ENCODE peak calls at places on chromosomes 6 and 20, in eight cellular contexts. T is CD4-positive, alpha-beta T cell; Q is AML-193; S is type B pancreatic cell; C is osteocyte; L is C1 segment of cervical spinal cord; R is prostate gland; B is SIG-M5. U is an unnamed sample.

GRCh38 chr6:122322824-122323223 is 76.6 kb upstream of the HSF2 start:
- DNase-seq in T (no peak), Q (peak; percentile 37), S (no peak), C (no peak), L (no peak), R (no peak), B (no peak), U (no peak)

GRCh38 chr6:73580247-73581149 is 59.7 kb upstream of the EEF1A1 start:
- DNase-seq in T (peak; percentile 68), Q (no peak), S (peak; percentile 81), C (peak; percentile 97), L (peak; percentile 88), R (peak; percentile 61), B (peak; percentile 37), U (peak; percentile 81)

GRCh38 chr6:43938178-43939101 is 168.4 kb downstream of the VEGFA start:
- DNase-seq in T (no peak), Q (no peak), S (peak; percentile 39), C (peak; percentile 80), L (no peak), R (no peak), B (no peak), U (no peak)

GRCh38 chr6:167748458-167749379 is 78.0 kb upstream of the AFDN start:
- DNase-seq in T (no peak), Q (no peak), S (peak; percentile 66), C (no peak), L (no peak), R (no peak), B (no peak), U (no peak)

GRCh38 chr20:54668271-54669053 is 193.1 kb downstream of the DOK5 start:
- DNase-seq in T (peak; percentile 1), Q (no peak), S (no peak), C (no peak), L (no peak), R (no peak), B (no peak), U (no peak)

GRCh38 chr20:49361872-49362663 is 84.2 kb upstream of the ZNFX1 start:
- DNase-seq in T (no peak), Q (no peak), S (no peak), C (no peak), L (no peak), R (no peak), B (no peak), U (no peak)

GRCh38 chr20:5608448-5609161 is 141.6 kb upstream of the SHLD1 start:
- DNase-seq in T (no peak), Q (peak; percentile 63), S (no peak), C (no peak), L (no peak), R (no peak), B (no peak), U (no peak)

GRCh38 chr6:44051516-44051915 is 75.7 kb downstream of the MRPL14 start:
- DNase-seq in T (no peak), Q (no peak), S (no peak), C (no peak), L (no peak), R (no peak), B (no peak), U (no peak)

GRCh38 chr20:43916875-43917371 is 2.3 kb downstream of the TOX2 start:
- DNase-seq in T (no peak), Q (no peak), S (no peak), C (no peak), L (no peak), R (no peak), B (no peak), U (no peak)

GRCh38 chr6:159042003-159042823 is 2.6 kb downstream of the TAGAP start:
- DNase-seq in T (peak; percentile 66), Q (peak; percentile 94), S (no peak), C (no peak), L (peak; percentile 11), R (peak; percentile 68), B (peak; percentile 45), U (no peak)

GRCh38 chr6:124962617-124963415 is 579 bp downstream of the RNF217 start:
- DNase-seq in T (no peak), Q (no peak), S (no peak), C (no peak), L (no peak), R (peak; percentile 41), B (no peak), U (peak; percentile 29)

GRCh38 chr20:59165794-59166709 is 2.4 kb downstream of the ZNF831 start:
- DNase-seq in T (no peak), Q (no peak), S (no peak), C (no peak), L (no peak), R (no peak), B (no peak), U (no peak)

GRCh38 chr6:82775989-82776388 is 289.7 kb downstream of the UBE3D start:
- DNase-seq in T (no peak), Q (no peak), S (no peak), C (no peak), L (no peak), R (no peak), B (no peak), U (no peak)

GRCh38 chr20:57289401-57290177 is 23.1 kb upstream of the BMP7 start:
- DNase-seq in T (no peak), Q (no peak), S (no peak), C (no peak), L (no peak), R (no peak), B (no peak), U (peak; percentile 82)

GRCh38 chr20:825710-826421 is 7.6 kb upstream of the FAM110A start:
- DNase-seq in T (no peak), Q (no peak), S (peak; percentile 42), C (no peak), L (no peak), R (no peak), B (no peak), U (no peak)

GRCh38 chr6:13432526-13433218 is 54.7 kb downstream of the GFOD1 start:
- DNase-seq in T (no peak), Q (no peak), S (no peak), C (no peak), L (no peak), R (no peak), B (no peak), U (no peak)

GRCh38 chr6:100001915-100002388 is 7.9 kb upstream of the MCHR2 start:
- DNase-seq in T (peak; percentile 13), Q (peak; percentile 62), S (no peak), C (no peak), L (no peak), R (peak; percentile 16), B (no peak), U (peak; percentile 13)

GRCh38 chr6:135225911-135226310 is 44.8 kb downstream of the MYB start:
- DNase-seq in T (no peak), Q (no peak), S (no peak), C (no peak), L (no peak), R (no peak), B (no peak), U (no peak)

GRCh38 chr6:163930012-163930411 is 515.5 kb downstream of the QKI start:
- DNase-seq in T (no peak), Q (no peak), S (no peak), C (no peak), L (no peak), R (no peak), B (no peak), U (no peak)

GRCh38 chr20:51360451-51361230 is 181.9 kb downstream of the NFATC2 start:
- DNase-seq in T (no peak), Q (no peak), S (no peak), C (no peak), L (no peak), R (no peak), B (no peak), U (no peak)

GRCh38 chr20:57308451-57309410 is 20.9 kb upstream of the SPO11 start:
- DNase-seq in T (no peak), Q (no peak), S (no peak), C (no peak), L (no peak), R (no peak), B (no peak), U (no peak)

GRCh38 chr20:47785321-47785899 is at the start of gene SULF2:
- DNase-seq in T (no peak), Q (no peak), S (no peak), C (no peak), L (no peak), R (no peak), B (no peak), U (no peak)

GRCh38 chr6:16322666-16323312 is 84.4 kb downstream of the GMPR start:
- DNase-seq in T (peak; percentile 77), Q (no peak), S (no peak), C (no peak), L (peak; percentile 74), R (peak; percentile 21), B (peak; percentile 40), U (no peak)

GRCh38 chr6:47044418-47044817 is 2.3 kb upstream of the ADGRF1 start:
- DNase-seq in T (no peak), Q (peak; percentile 26), S (no peak), C (peak; percentile 30), L (no peak), R (peak; percentile 29), B (no peak), U (no peak)

GRCh38 chr6:17867880-17868279 is 119.6 kb downstream of the KIF13A start:
- DNase-seq in T (no peak), Q (no peak), S (no peak), C (no peak), L (no peak), R (no peak), B (no peak), U (no peak)

GRCh38 chr6:46491201-46491788 is at the start of gene RCAN2:
- DNase-seq in T (peak; percentile 2), Q (no peak), S (peak; percentile 76), C (peak; percentile 87), L (peak; percentile 72), R (peak; percentile 42), B (no peak), U (peak; percentile 73)

GRCh38 chr6:31908791-31909190 is 6.9 kb upstream of the ZBTB12 start:
- DNase-seq in T (no peak), Q (no peak), S (no peak), C (no peak), L (no peak), R (no peak), B (no peak), U (no peak)

GRCh38 chr6:45916692-45917091 is 99.0 kb downstream of the CLIC5 start:
- DNase-seq in T (no peak), Q (no peak), S (no peak), C (peak; percentile 32), L (no peak), R (no peak), B (no peak), U (no peak)

GRCh38 chr6:27720607-27721580 is 191.3 kb downstream of the OR2B2 start:
- DNase-seq in T (no peak), Q (no peak), S (no peak), C (no peak), L (no peak), R (no peak), B (no peak), U (no peak)

GRCh38 chr20:19552896-19553180 is 205.2 kb upstream of the RIN2 start:
- DNase-seq in T (no peak), Q (no peak), S (no peak), C (no peak), L (no peak), R (no peak), B (no peak), U (no peak)

GRCh38 chr20:8244637-8245036 is 112.6 kb downstream of the PLCB1 start:
- DNase-seq in T (no peak), Q (peak; percentile 32), S (no peak), C (no peak), L (no peak), R (peak; percentile 39), B (no peak), U (no peak)

GRCh38 chr20:4161447-4162251 is 146.3 kb upstream of the RNF24 start:
- DNase-seq in T (no peak), Q (no peak), S (no peak), C (no peak), L (no peak), R (peak; percentile 54), B (no peak), U (no peak)

GRCh38 chr6:53982361-53983050 is 128.7 kb upstream of the MLIP start:
- DNase-seq in T (no peak), Q (no peak), S (no peak), C (no peak), L (no peak), R (no peak), B (no peak), U (no peak)

GRCh38 chr6:106744781-106745180 is 115.4 kb downstream of the QRSL1 start:
- DNase-seq in T (no peak), Q (no peak), S (no peak), C (no peak), L (no peak), R (no peak), B (no peak), U (no peak)

U was measured in substantia nigra.